ENCODE peak calls at places on chromosomes 1 and 21, in six cellular contexts. One of them, this sample, is unnamed.

GRCh38 chr1:233962878-233963277 is 58.4 kb downstream of the SLC35F3 start:
- DNase-seq in C1 segment of cervical spinal cord: no peak
- DNase-seq in cardiac fibroblast: no peak
- DNase-seq in AG04450: no peak
- DNase-seq in activated CD4-positive, alpha-beta memory T cell treated with anti-CD3 and anti-CD28 coated beads for 36 hours: no peak
- DNase-seq in H4: no peak
- DNase-seq in this sample: no peak

GRCh38 chr1:192270398-192270797 is 46.4 kb upstream of the RGS21 start:
- DNase-seq in C1 segment of cervical spinal cord: no peak
- DNase-seq in activated CD4-positive, alpha-beta memory T cell treated with anti-CD3 and anti-CD28 coated beads for 36 hours: no peak
- DNase-seq in cardiac fibroblast: no peak
- DNase-seq in H4: no peak
- DNase-seq in AG04450: no peak
- DNase-seq in this sample: no peak

GRCh38 chr1:1782399-1783221 is 4.3 kb upstream of the NADK start:
- DNase-seq in AG04450: no peak
- DNase-seq in H4: no peak
- DNase-seq in cardiac fibroblast: peak
- DNase-seq in activated CD4-positive, alpha-beta memory T cell treated with anti-CD3 and anti-CD28 coated beads for 36 hours: peak
- DNase-seq in C1 segment of cervical spinal cord: no peak
- DNase-seq in this sample: no peak

GRCh38 chr1:163170331-163170730 is 32.4 kb downstream of the RGS5 start:
- DNase-seq in cardiac fibroblast: peak
- DNase-seq in activated CD4-positive, alpha-beta memory T cell treated with anti-CD3 and anti-CD28 coated beads for 36 hours: no peak
- DNase-seq in AG04450: no peak
- DNase-seq in H4: no peak
- DNase-seq in C1 segment of cervical spinal cord: no peak
- DNase-seq in this sample: no peak

GRCh38 chr1:27634166-27634981 is 611 bp downstream of the FGR start:
- DNase-seq in C1 segment of cervical spinal cord: no peak
- DNase-seq in H4: no peak
- DNase-seq in activated CD4-positive, alpha-beta memory T cell treated with anti-CD3 and anti-CD28 coated beads for 36 hours: peak
- DNase-seq in cardiac fibroblast: peak
- DNase-seq in AG04450: no peak
- DNase-seq in this sample: no peak

GRCh38 chr1:65844990-65845757 is 52.5 kb downstream of the PDE4B start:
- DNase-seq in AG04450: no peak
- DNase-seq in activated CD4-positive, alpha-beta memory T cell treated with anti-CD3 and anti-CD28 coated beads for 36 hours: no peak
- DNase-seq in H4: no peak
- DNase-seq in C1 segment of cervical spinal cord: no peak
- DNase-seq in cardiac fibroblast: no peak
- DNase-seq in this sample: no peak

GRCh38 chr1:85349224-85349623 is 72.8 kb upstream of the BCL10 start:
- DNase-seq in activated CD4-positive, alpha-beta memory T cell treated with anti-CD3 and anti-CD28 coated beads for 36 hours: no peak
- DNase-seq in AG04450: no peak
- DNase-seq in C1 segment of cervical spinal cord: no peak
- DNase-seq in H4: no peak
- DNase-seq in cardiac fibroblast: no peak
- DNase-seq in this sample: no peak

GRCh38 chr1:67987046-67987799 is 63.2 kb downstream of the DIRAS3 start:
- DNase-seq in C1 segment of cervical spinal cord: no peak
- DNase-seq in activated CD4-positive, alpha-beta memory T cell treated with anti-CD3 and anti-CD28 coated beads for 36 hours: no peak
- DNase-seq in AG04450: peak
- DNase-seq in cardiac fibroblast: peak
- DNase-seq in H4: peak
- DNase-seq in this sample: no peak

GRCh38 chr1:3536395-3536794 is 74.9 kb downstream of the MEGF6 start:
- DNase-seq in cardiac fibroblast: no peak
- DNase-seq in C1 segment of cervical spinal cord: no peak
- DNase-seq in AG04450: no peak
- DNase-seq in H4: no peak
- DNase-seq in activated CD4-positive, alpha-beta memory T cell treated with anti-CD3 and anti-CD28 coated beads for 36 hours: no peak
- DNase-seq in this sample: no peak

GRCh38 chr1:27536767-27537166 is 46.8 kb upstream of the WASF2 start:
- DNase-seq in activated CD4-positive, alpha-beta memory T cell treated with anti-CD3 and anti-CD28 coated beads for 36 hours: no peak
- DNase-seq in cardiac fibroblast: peak
- DNase-seq in AG04450: peak
- DNase-seq in C1 segment of cervical spinal cord: peak
- DNase-seq in H4: peak
- DNase-seq in this sample: peak

GRCh38 chr1:7390604-7391000 is 380.5 kb upstream of the VAMP3 start:
- DNase-seq in C1 segment of cervical spinal cord: no peak
- DNase-seq in AG04450: no peak
- DNase-seq in H4: no peak
- DNase-seq in activated CD4-positive, alpha-beta memory T cell treated with anti-CD3 and anti-CD28 coated beads for 36 hours: no peak
- DNase-seq in cardiac fibroblast: no peak
- DNase-seq in this sample: no peak

GRCh38 chr1:233843523-233844204 is 60.8 kb upstream of the SLC35F3 start:
- DNase-seq in cardiac fibroblast: no peak
- DNase-seq in activated CD4-positive, alpha-beta memory T cell treated with anti-CD3 and anti-CD28 coated beads for 36 hours: no peak
- DNase-seq in AG04450: no peak
- DNase-seq in H4: peak
- DNase-seq in C1 segment of cervical spinal cord: no peak
- DNase-seq in this sample: no peak

GRCh38 chr1:17527036-17527914 is 12.2 kb upstream of the ARHGEF10L start:
- DNase-seq in H4: no peak
- DNase-seq in cardiac fibroblast: peak
- DNase-seq in activated CD4-positive, alpha-beta memory T cell treated with anti-CD3 and anti-CD28 coated beads for 36 hours: no peak
- DNase-seq in AG04450: no peak
- DNase-seq in C1 segment of cervical spinal cord: no peak
- DNase-seq in this sample: no peak

GRCh38 chr1:78292361-78292760 is 198.4 kb upstream of the PTGFR start:
- DNase-seq in C1 segment of cervical spinal cord: no peak
- DNase-seq in H4: no peak
- DNase-seq in cardiac fibroblast: peak
- DNase-seq in AG04450: no peak
- DNase-seq in activated CD4-positive, alpha-beta memory T cell treated with anti-CD3 and anti-CD28 coated beads for 36 hours: no peak
- DNase-seq in this sample: no peak

GRCh38 chr1:45244660-45245059 is 38.3 kb upstream of the ZSWIM5 start:
- DNase-seq in activated CD4-positive, alpha-beta memory T cell treated with anti-CD3 and anti-CD28 coated beads for 36 hours: no peak
- DNase-seq in H4: no peak
- DNase-seq in C1 segment of cervical spinal cord: no peak
- DNase-seq in cardiac fibroblast: no peak
- DNase-seq in AG04450: no peak
- DNase-seq in this sample: no peak

GRCh38 chr1:153626929-153627796 is at the start of gene S100A13:
- DNase-seq in AG04450: peak
- DNase-seq in cardiac fibroblast: peak
- DNase-seq in C1 segment of cervical spinal cord: peak
- DNase-seq in activated CD4-positive, alpha-beta memory T cell treated with anti-CD3 and anti-CD28 coated beads for 36 hours: peak
- DNase-seq in H4: peak
- DNase-seq in this sample: no peak

GRCh38 chr21:17793675-17794123 is 25.5 kb downstream of the C21orf91 start:
- DNase-seq in H4: peak
- DNase-seq in AG04450: peak
- DNase-seq in activated CD4-positive, alpha-beta memory T cell treated with anti-CD3 and anti-CD28 coated beads for 36 hours: no peak
- DNase-seq in cardiac fibroblast: peak
- DNase-seq in C1 segment of cervical spinal cord: no peak
- DNase-seq in this sample: no peak

GRCh38 chr1:154320882-154321608 is at the start of gene AQP10:
- DNase-seq in C1 segment of cervical spinal cord: no peak
- DNase-seq in AG04450: no peak
- DNase-seq in activated CD4-positive, alpha-beta memory T cell treated with anti-CD3 and anti-CD28 coated beads for 36 hours: no peak
- DNase-seq in cardiac fibroblast: peak
- DNase-seq in H4: no peak
- DNase-seq in this sample: no peak

GRCh38 chr21:40770435-40771055 is 76.4 kb downstream of the DSCAM start:
- DNase-seq in H4: no peak
- DNase-seq in C1 segment of cervical spinal cord: no peak
- DNase-seq in activated CD4-positive, alpha-beta memory T cell treated with anti-CD3 and anti-CD28 coated beads for 36 hours: no peak
- DNase-seq in AG04450: no peak
- DNase-seq in cardiac fibroblast: no peak
- DNase-seq in this sample: no peak

GRCh38 chr1:89525169-89525855 is 683 bp downstream of the LRRC8B start:
- DNase-seq in activated CD4-positive, alpha-beta memory T cell treated with anti-CD3 and anti-CD28 coated beads for 36 hours: peak
- DNase-seq in H4: no peak
- DNase-seq in AG04450: no peak
- DNase-seq in C1 segment of cervical spinal cord: no peak
- DNase-seq in cardiac fibroblast: no peak
- DNase-seq in this sample: peak

GRCh38 chr1:93108335-93108734 is 29.3 kb downstream of the MTF2 start:
- DNase-seq in AG04450: no peak
- DNase-seq in C1 segment of cervical spinal cord: no peak
- DNase-seq in H4: no peak
- DNase-seq in activated CD4-positive, alpha-beta memory T cell treated with anti-CD3 and anti-CD28 coated beads for 36 hours: no peak
- DNase-seq in cardiac fibroblast: no peak
- DNase-seq in this sample: no peak

GRCh38 chr1:41589395-41589794 is 104.9 kb upstream of the EDN2 start:
- DNase-seq in C1 segment of cervical spinal cord: no peak
- DNase-seq in AG04450: no peak
- DNase-seq in activated CD4-positive, alpha-beta memory T cell treated with anti-CD3 and anti-CD28 coated beads for 36 hours: no peak
- DNase-seq in H4: no peak
- DNase-seq in cardiac fibroblast: no peak
- DNase-seq in this sample: no peak

GRCh38 chr1:232854786-232855185 is 49.6 kb downstream of the MAP10 start:
- DNase-seq in cardiac fibroblast: no peak
- DNase-seq in C1 segment of cervical spinal cord: no peak
- DNase-seq in activated CD4-positive, alpha-beta memory T cell treated with anti-CD3 and anti-CD28 coated beads for 36 hours: no peak
- DNase-seq in AG04450: no peak
- DNase-seq in H4: no peak
- DNase-seq in this sample: no peak

GRCh38 chr1:186102559-186103148 is 272.4 kb downstream of the TPR start:
- DNase-seq in H4: peak
- DNase-seq in activated CD4-positive, alpha-beta memory T cell treated with anti-CD3 and anti-CD28 coated beads for 36 hours: no peak
- DNase-seq in AG04450: peak
- DNase-seq in C1 segment of cervical spinal cord: no peak
- DNase-seq in cardiac fibroblast: peak
- DNase-seq in this sample: no peak

GRCh38 chr1:81681104-81681503 is 119.6 kb upstream of the ADGRL2 start:
- DNase-seq in cardiac fibroblast: no peak
- DNase-seq in C1 segment of cervical spinal cord: no peak
- DNase-seq in H4: no peak
- DNase-seq in AG04450: no peak
- DNase-seq in activated CD4-positive, alpha-beta memory T cell treated with anti-CD3 and anti-CD28 coated beads for 36 hours: no peak
- DNase-seq in this sample: no peak

GRCh38 chr1:183131166-183131565 is 54.9 kb upstream of the LAMC2 start:
- DNase-seq in cardiac fibroblast: no peak
- DNase-seq in C1 segment of cervical spinal cord: no peak
- DNase-seq in activated CD4-positive, alpha-beta memory T cell treated with anti-CD3 and anti-CD28 coated beads for 36 hours: no peak
- DNase-seq in H4: no peak
- DNase-seq in AG04450: no peak
- DNase-seq in this sample: no peak

GRCh38 chr1:46303872-46304326 is 401 bp downstream of the UQCRH start:
- DNase-seq in cardiac fibroblast: no peak
- DNase-seq in AG04450: no peak
- DNase-seq in activated CD4-positive, alpha-beta memory T cell treated with anti-CD3 and anti-CD28 coated beads for 36 hours: no peak
- DNase-seq in C1 segment of cervical spinal cord: no peak
- DNase-seq in H4: no peak
- DNase-seq in this sample: no peak

GRCh38 chr1:209431402-209431801 is 152.1 kb upstream of the CAMK1G start:
- DNase-seq in C1 segment of cervical spinal cord: no peak
- DNase-seq in H4: no peak
- DNase-seq in cardiac fibroblast: no peak
- DNase-seq in AG04450: no peak
- DNase-seq in activated CD4-positive, alpha-beta memory T cell treated with anti-CD3 and anti-CD28 coated beads for 36 hours: no peak
- DNase-seq in this sample: no peak

GRCh38 chr1:145979746-145980435 is 15.4 kb downstream of the POLR3GL start:
- DNase-seq in AG04450: no peak
- DNase-seq in C1 segment of cervical spinal cord: no peak
- DNase-seq in H4: no peak
- DNase-seq in activated CD4-positive, alpha-beta memory T cell treated with anti-CD3 and anti-CD28 coated beads for 36 hours: peak
- DNase-seq in cardiac fibroblast: no peak
- DNase-seq in this sample: no peak

GRCh38 chr1:61337981-61338848 is 255.9 kb downstream of the NFIA start:
- DNase-seq in AG04450: no peak
- DNase-seq in cardiac fibroblast: peak
- DNase-seq in activated CD4-positive, alpha-beta memory T cell treated with anti-CD3 and anti-CD28 coated beads for 36 hours: no peak
- DNase-seq in H4: peak
- DNase-seq in C1 segment of cervical spinal cord: peak
- DNase-seq in this sample: peak

GRCh38 chr1:26540346-26540745 is 10.8 kb downstream of the RPS6KA1 start:
- DNase-seq in AG04450: no peak
- DNase-seq in C1 segment of cervical spinal cord: no peak
- DNase-seq in activated CD4-positive, alpha-beta memory T cell treated with anti-CD3 and anti-CD28 coated beads for 36 hours: peak
- DNase-seq in cardiac fibroblast: no peak
- DNase-seq in H4: no peak
- DNase-seq in this sample: no peak

This sample was measured in putamen.